ENCODE peak calls at places on chromosome 12, in six cellular contexts. O is GM19239; U is activated T-helper 1 cell treated with anti-CD3 and anti-CD28 coated beads, Interleukin-2, amount 50 U/mL, for 16 hours; M is NCI-H748 treated with DMSO at 0.1 percent for 48 hours; B is stimulated activated CD8-positive, alpha-beta memory T cell treated with anti-CD3 and anti-CD28 coated beads, Interleukin-4, amount 100 ng/mL, for 24 hours; Y is stimulated activated naive CD4-positive, alpha-beta T cell. H is an unnamed sample.

GRCh38 chr12:104566244-104566993 is 109.7 kb downstream of the CHST11 start:
- DNase-seq in Y (no peak), O (no peak), B (no peak), M (no peak), U (no peak), H (no peak)

GRCh38 chr12:52949413-52950331 is 754 bp downstream of the KRT18 start:
- DNase-seq in O (no peak), B (no peak), Y (no peak), M (peak), U (no peak), H (no peak)

GRCh38 chr12:57811028-57811755 is 7.3 kb downstream of the AVIL start:
- DNase-seq in Y (no peak), U (no peak), O (no peak), M (no peak), B (no peak), H (no peak)

GRCh38 chr12:76984566-76984965 is 80.8 kb downstream of the E2F7 start:
- DNase-seq in Y (no peak), O (no peak), M (no peak), U (no peak), B (no peak), H (no peak)

GRCh38 chr12:50314629-50315312 is 31.5 kb upstream of the LIMA1 start:
- DNase-seq in O (peak), M (peak), U (no peak), Y (no peak), B (no peak), H (no peak)

GRCh38 chr12:121720762-121721161 is 8.2 kb downstream of the TMEM120B start:
- DNase-seq in U (no peak), Y (no peak), B (no peak), O (no peak), M (no peak), H (no peak)

GRCh38 chr12:48015954-48016353 is 11.7 kb upstream of the COL2A1 start:
- DNase-seq in Y (no peak), B (no peak), O (no peak), U (no peak), M (no peak), H (no peak)

GRCh38 chr12:108457006-108457733 is 57.9 kb upstream of the FICD start:
- DNase-seq in B (no peak), M (peak), O (peak), U (no peak), Y (no peak), H (no peak)

GRCh38 chr12:21780786-21781185 is 6.3 kb upstream of the KCNJ8 start:
- DNase-seq in B (no peak), O (no peak), U (no peak), M (no peak), Y (no peak), H (no peak)

GRCh38 chr12:122086088-122086487 is 7.5 kb downstream of the MLXIP start:
- DNase-seq in B (no peak), M (no peak), O (no peak), U (no peak), Y (no peak), H (no peak)

GRCh38 chr12:65123435-65124063 is 2.4 kb upstream of the WIF1 start:
- DNase-seq in O (no peak), M (peak), B (no peak), Y (no peak), U (no peak), H (no peak)

GRCh38 chr12:71942259-71942658 is 3.6 kb downstream of the TPH2 start:
- DNase-seq in B (no peak), U (no peak), Y (no peak), M (no peak), O (no peak), H (no peak)

H was measured in posterior cingulate gyrus.